ENCODE peak calls at places on chromosomes 7 and 10, in four cellular contexts. I, W, Q and R are unnamed samples.

GRCh38 chr10:59387951-59388431 is 25.6 kb upstream of the FAM13C start:
- DNase-seq in I (no peak), W (no peak), Q (no peak), R (no peak)

GRCh38 chr7:72217151-72217550 is 195.0 kb downstream of the CALN1 start:
- DNase-seq in I (no peak), W (no peak), Q (no peak), R (no peak)

GRCh38 chr10:87675396-87676376 is 16.0 kb downstream of the PAPSS2 start:
- DNase-seq in I (no peak), W (no peak), Q (no peak), R (peak)

GRCh38 chr10:23198940-23199767 is 7.0 kb downstream of the PTF1A start:
- DNase-seq in I (no peak), W (peak), Q (no peak), R (peak)

GRCh38 chr7:159050703-159051102 is 94.0 kb downstream of the VIPR2 start:
- DNase-seq in I (no peak), W (no peak), Q (no peak), R (no peak)

GRCh38 chr10:50807851-50808776 is 68.4 kb downstream of the ASAH2B start:
- DNase-seq in I (no peak), W (peak), Q (no peak), R (peak)

GRCh38 chr10:4981722-4982471 is 18.7 kb downstream of the AKR1C1 start:
- DNase-seq in I (peak), W (peak), Q (no peak), R (peak)

GRCh38 chr7:101017099-101017777 is 2.6 kb upstream of the MUC17 start:
- DNase-seq in I (peak), W (peak), Q (peak), R (peak)

GRCh38 chr7:84549409-84549808 is 354.8 kb upstream of the SEMA3A start:
- DNase-seq in I (no peak), W (no peak), Q (no peak), R (no peak)

GRCh38 chr10:131418686-131419085 is 107.2 kb upstream of the TCERG1L start:
- DNase-seq in I (no peak), W (no peak), Q (no peak), R (no peak)

GRCh38 chr10:4939224-4940072 is 23.8 kb upstream of the AKR1C1 start:
- DNase-seq in I (no peak), W (peak), Q (no peak), R (no peak)

GRCh38 chr7:73860859-73861258 is at the start of gene TMEM270:
- DNase-seq in I (no peak), W (no peak), Q (no peak), R (no peak)

GRCh38 chr10:110420401-110421193 is 77.1 kb upstream of the DUSP5 start:
- DNase-seq in I (no peak), W (no peak), Q (no peak), R (no peak)

GRCh38 chr10:83990126-83990525 is 149.2 kb upstream of the GHITM start:
- DNase-seq in I (no peak), W (no peak), Q (peak), R (no peak)

GRCh38 chr10:15118615-15119014 is 21.5 kb downstream of the RPP38 start:
- DNase-seq in I (no peak), W (no peak), Q (peak), R (no peak)

GRCh38 chr7:35380739-35381224 is 126.9 kb upstream of the TBX20 start:
- DNase-seq in I (no peak), W (no peak), Q (no peak), R (no peak)

GRCh38 chr10:81524467-81524866 is 350.5 kb upstream of the NRG3 start:
- DNase-seq in I (no peak), W (no peak), Q (no peak), R (no peak)

GRCh38 chr7:150325110-150325611 is 1.8 kb upstream of the ACTR3C start:
- DNase-seq in I (no peak), W (no peak), Q (no peak), R (no peak)

GRCh38 chr10:63515002-63515763 is 6.0 kb upstream of the REEP3 start:
- DNase-seq in I (no peak), W (no peak), Q (no peak), R (peak)

GRCh38 chr10:17227367-17228080 is 517 bp upstream of the VIM start:
- DNase-seq in I (no peak), W (no peak), Q (peak), R (peak)

GRCh38 chr7:43014374-43014773 is 82.2 kb downstream of the MRPL32 start:
- DNase-seq in I (no peak), W (no peak), Q (no peak), R (no peak)

GRCh38 chr7:87152897-87153641 is 816 bp downstream of the DMTF1 start:
- DNase-seq in I (no peak), W (peak), Q (no peak), R (peak)

GRCh38 chr7:51111256-51111655 is 205.4 kb downstream of the COBL start:
- DNase-seq in I (no peak), W (no peak), Q (no peak), R (no peak)

GRCh38 chr10:60312818-60313588 is 76.7 kb downstream of the ANK3 start:
- DNase-seq in I (peak), W (no peak), Q (no peak), R (no peak)

GRCh38 chr10:30041394-30042105 is 17.8 kb downstream of the JCAD start:
- DNase-seq in I (no peak), W (no peak), Q (no peak), R (no peak)

GRCh38 chr7:82141427-82141826 is 302.1 kb downstream of the CACNA2D1 start:
- DNase-seq in I (no peak), W (no peak), Q (no peak), R (no peak)

GRCh38 chr7:78607099-78607498 is 808.5 kb downstream of the PHTF2 start:
- DNase-seq in I (no peak), W (no peak), Q (no peak), R (peak)
- TF ChIP-seq CREB1 in I (no peak), W (no peak), Q (no peak), R (no peak)

GRCh38 chr10:115866174-115866573 is 406.8 kb downstream of the GFRA1 start:
- DNase-seq in I (no peak), W (no peak), Q (no peak), R (no peak)
- TF ChIP-seq REST in I (no peak), W (no peak), Q (no peak), R (no peak)

GRCh38 chr7:22173884-22174573 is 182.9 kb downstream of the RAPGEF5 start:
- DNase-seq in I (peak), W (no peak), Q (peak), R (no peak)
- H3K4me2 ChIP-seq in I (peak), W (no peak), Q (no peak), R (no peak)

DNA sequence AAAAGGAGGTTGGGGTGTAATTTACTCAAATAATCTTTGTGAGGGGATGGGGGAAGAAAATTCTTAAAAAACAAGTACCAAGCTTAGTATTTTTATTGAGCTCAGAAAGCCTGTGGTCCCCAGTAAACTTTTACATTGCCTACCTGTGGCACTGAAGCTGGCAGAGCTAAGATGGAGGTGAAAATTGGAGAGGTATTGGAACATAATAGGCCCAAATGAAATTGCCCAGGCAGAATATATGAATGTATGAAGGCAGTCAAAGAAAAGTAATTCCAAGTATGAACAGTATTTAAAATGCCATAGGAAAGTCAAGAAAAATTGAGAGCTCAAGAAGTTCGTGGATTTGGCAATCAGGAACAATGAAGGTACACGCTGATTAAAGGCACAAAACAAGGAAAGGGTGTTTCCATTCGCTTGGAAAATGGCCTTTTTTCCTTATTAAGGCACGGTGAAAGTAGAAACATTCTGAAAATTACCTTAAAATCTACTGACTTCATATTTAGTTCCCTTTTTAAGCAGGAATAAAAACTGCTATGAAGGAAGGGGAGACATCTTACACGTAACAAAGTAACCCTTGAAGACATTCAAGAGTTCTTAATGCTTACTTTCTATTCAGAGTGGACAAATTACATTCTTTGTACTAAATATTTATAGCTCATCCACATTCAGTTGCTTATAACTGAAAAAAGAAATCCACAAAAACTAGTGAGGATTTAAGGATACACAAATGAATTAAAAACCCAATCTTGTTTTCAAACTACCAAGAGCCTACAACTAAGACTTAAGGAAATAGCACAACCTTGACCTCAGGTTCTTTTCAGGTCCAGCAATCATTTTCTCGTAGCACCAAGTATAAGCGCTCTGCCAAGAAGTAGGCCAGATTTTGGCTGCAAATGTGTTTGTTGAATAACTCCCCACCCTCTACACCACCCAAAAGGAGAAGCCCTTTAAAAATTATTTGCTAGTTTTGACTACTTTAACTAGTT is 3.2 kb upstream of the KMT2E start:
- DNase-seq in I (no peak), W (no peak), Q (no peak), R (peak)
- TF ChIP-seq CREB1 in I (no peak), W (no peak), Q (no peak), R (no peak)

GRCh38 chr10:128063736-128064614 is 62.2 kb downstream of the MKI67 start:
- DNase-seq in I (no peak), W (no peak), Q (no peak), R (peak)

GRCh38 chr10:128062837-128063563 is 63.2 kb downstream of the MKI67 start:
- DNase-seq in I (no peak), W (no peak), Q (peak), R (no peak)

GRCh38 chr10:128066954-128067382 is 59.3 kb downstream of the MKI67 start:
- DNase-seq in I (no peak), W (no peak), Q (no peak), R (no peak)

GRCh38 chr10:128065881-128066534 is 60.2 kb downstream of the MKI67 start:
- DNase-seq in I (no peak), W (no peak), Q (no peak), R (no peak)

GRCh38 chr10:128064615-128065580 is 61.3 kb downstream of the MKI67 start:
- DNase-seq in I (no peak), W (no peak), Q (peak), R (no peak)
- TF ChIP-seq REST in I (no peak), W (no peak), Q (no peak), R (no peak)

GRCh38 chr10:93062499-93063216 is 2.1 kb downstream of the CYP26C1 start:
- DNase-seq in I (no peak), W (no peak), Q (no peak), R (peak)
- H3K4me2 ChIP-seq in I (no peak), W (no peak), Q (peak), R (peak)

DNA sequence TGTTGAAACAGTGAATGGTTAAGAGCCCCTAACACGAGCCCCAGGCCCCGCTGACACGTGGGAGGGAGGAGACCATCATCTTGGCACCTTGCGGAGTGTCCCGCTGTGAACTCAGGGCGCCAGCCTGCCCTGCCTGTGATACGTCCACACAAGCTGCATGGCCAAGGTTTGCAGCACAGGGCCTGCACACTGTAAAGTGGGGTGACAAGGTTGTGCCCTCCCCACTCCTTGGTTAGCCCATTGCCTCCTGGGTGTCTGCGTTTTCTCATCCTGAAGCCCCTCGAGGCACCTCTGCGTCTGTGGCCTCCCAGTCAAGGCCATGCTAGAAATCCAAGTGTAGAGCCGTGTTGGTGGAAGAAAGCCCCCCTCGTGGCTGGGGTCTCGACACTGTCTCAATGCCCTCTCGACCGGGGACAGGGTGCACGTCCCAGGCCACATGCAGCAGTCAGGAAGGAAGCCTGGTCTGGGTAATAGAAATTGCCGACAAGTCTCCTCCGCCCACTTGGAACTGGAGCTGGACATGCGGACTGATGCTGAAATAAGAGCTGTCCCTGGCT is 192.1 kb downstream of the DNAJB6 start:
- DNase-seq in I (no peak), W (no peak), Q (no peak), R (no peak)
- TF ChIP-seq CREB1 in I (no peak), W (no peak), Q (no peak), R (no peak)

GRCh38 chr10:119079572-119080520 is 771 bp downstream of the EIF3A start:
- DNase-seq in I (peak), W (peak), Q (no peak), R (peak)
- TF ChIP-seq REST in I (no peak), W (no peak), Q (no peak), R (no peak)